ENCODE peak calls at places on chromosomes 2 and 18, in eight cellular contexts. J is PC-9; E is neural progenitor cell; A is activated naive CD8-positive, alpha-beta T cell treated with anti-CD3 and anti-CD28 coated beads, Interleukin-2, amount 10 ng/mL, durations not matched to agents 7 days and 5 days; V is iPS-NIHi11; X is heart left ventricle; U is omental fat pad; N is CD8-positive, alpha-beta memory T cell. P is an unnamed sample.

GRCh38 chr2:210586381-210586780 is 30.0 kb downstream of the CPS1 start:
- DNase-seq in J (no peak), V (no peak), U (no peak), X (no peak), A (no peak), N (no peak), E (no peak), P (no peak)

GRCh38 chr18:6728809-6729246 is 688 bp upstream of the ARHGAP28 start:
- DNase-seq in N (no peak), A (no peak), U (no peak), E (no peak), X (no peak), J (no peak), V (no peak), P (peak)

GRCh38 chr2:122077771-122078170 is 322.3 kb downstream of the TSN start:
- DNase-seq in N (no peak), A (no peak), U (no peak), V (no peak), E (no peak), X (no peak), J (no peak), P (peak)

GRCh38 chr2:136363921-136364320 is 246.0 kb upstream of the CXCR4 start:
- DNase-seq in A (no peak), E (no peak), V (no peak), U (no peak), N (no peak), J (no peak), X (no peak), P (no peak)

GRCh38 chr18:32661486-32662299 is 111.1 kb downstream of the KLHL14 start:
- DNase-seq in J (peak), E (no peak), N (no peak), X (no peak), V (peak), A (no peak), U (no peak), P (no peak)

GRCh38 chr2:158094487-158095092 is 7.1 kb upstream of the UPP2 start:
- DNase-seq in V (no peak), A (no peak), J (no peak), E (no peak), N (no peak), X (no peak), U (no peak), P (peak)

GRCh38 chr2:27497288-27497627 is 619 bp downstream of the GCKR start:
- DNase-seq in X (no peak), V (no peak), A (no peak), N (no peak), E (no peak), U (no peak), J (no peak), P (no peak)

GRCh38 chr2:173741715-173742114 is 223.5 kb downstream of the SP3 start:
- DNase-seq in X (no peak), A (no peak), J (no peak), N (no peak), E (no peak), U (no peak), V (no peak), P (peak)

GRCh38 chr2:228688007-228688645 is 506.6 kb upstream of the SPHKAP start:
- DNase-seq in V (no peak), X (no peak), U (no peak), N (no peak), J (no peak), A (no peak), E (no peak), P (no peak)

GRCh38 chr18:28167835-28168349 is 9.0 kb downstream of the CDH2 start:
- DNase-seq in E (no peak), N (no peak), U (no peak), X (no peak), V (no peak), A (no peak), J (no peak), P (no peak)

GRCh38 chr2:169871994-169872393 is 44.7 kb downstream of the UBR3 start:
- DNase-seq in U (no peak), V (no peak), J (no peak), E (no peak), N (no peak), A (no peak), X (no peak), P (no peak)

GRCh38 chr2:160555420-160555819 is 61.8 kb upstream of the RBMS1 start:
- DNase-seq in U (no peak), V (no peak), A (no peak), J (no peak), X (no peak), N (no peak), E (no peak), P (no peak)

GRCh38 chr2:205684871-205685313 is 2.6 kb downstream of the NRP2 start:
- DNase-seq in A (peak), U (no peak), J (no peak), V (no peak), E (peak), N (no peak), X (peak), P (peak)

GRCh38 chr2:46118656-46119338 is 178.4 kb upstream of the EPAS1 start:
- DNase-seq in V (no peak), X (no peak), A (no peak), N (no peak), U (no peak), J (no peak), E (no peak), P (no peak)

GRCh38 chr2:70304501-70304900 is 2.6 kb upstream of the FAM136A start:
- DNase-seq in E (no peak), A (no peak), N (no peak), U (no peak), X (no peak), V (no peak), J (no peak), P (no peak)

GRCh38 chr2:141331127-141331526 is 799.7 kb downstream of the LRP1B start:
- DNase-seq in N (no peak), U (no peak), X (no peak), V (no peak), A (no peak), E (no peak), J (no peak), P (peak)

GRCh38 chr2:111007757-111008688 is 112.7 kb upstream of the BCL2L11 start:
- DNase-seq in X (no peak), A (no peak), U (no peak), V (no peak), E (no peak), N (no peak), J (no peak), P (no peak)

GRCh38 chr2:68850524-68850923 is 20.7 kb downstream of the BMP10 start:
- DNase-seq in U (no peak), X (no peak), J (no peak), N (no peak), A (no peak), E (no peak), V (no peak), P (no peak)

GRCh38 chr2:204051476-204051875 is 114.9 kb downstream of the ICOS start:
- DNase-seq in A (no peak), J (no peak), E (peak), X (no peak), N (no peak), V (peak), U (no peak), P (peak)

GRCh38 chr2:109510136-109511028 is 103.4 kb downstream of the SEPTIN10 start:
- DNase-seq in A (peak), U (peak), J (peak), E (peak), V (peak), X (peak), N (peak), P (peak)

GRCh38 chr2:196925768-196926561 is 542 bp downstream of the PGAP1 start:
- DNase-seq in E (peak), J (no peak), U (no peak), V (peak), X (peak), A (no peak), N (peak), P (peak)

P was measured in NCI-H82.